ENCODE peak calls at places on chromosomes 11 and 22, in four cellular contexts. T, J, M and N are unnamed samples.

GRCh38 chr11:125276635-125277008 is 112.1 kb downstream of the PKNOX2 start:
- DNase-seq in T (no peak), J (no peak), M (no peak), N (no peak)

GRCh38 chr11:42631223-42631843 is 680.5 kb upstream of the API5 start:
- DNase-seq in T (no peak), J (no peak), M (peak), N (no peak)

GRCh38 chr11:87173185-87174039 is 135.7 kb downstream of the TMEM135 start:
- DNase-seq in T (no peak), J (peak), M (peak), N (peak)

GRCh38 chr11:20162824-20163777 is 2.8 kb upstream of the DBX1 start:
- DNase-seq in T (no peak), J (no peak), M (no peak), N (no peak)

GRCh38 chr11:70066136-70066520 is 12.0 kb upstream of the ANO1 start:
- DNase-seq in T (no peak), J (no peak), M (no peak), N (no peak)

GRCh38 chr11:125223901-125224331 is 59.4 kb downstream of the PKNOX2 start:
- DNase-seq in T (no peak), J (no peak), M (no peak), N (no peak)

GRCh38 chr11:83602116-83602515 is 315.9 kb upstream of the CCDC90B start:
- DNase-seq in T (no peak), J (no peak), M (no peak), N (no peak)

GRCh38 chr11:95592455-95592854 is 197.1 kb downstream of the FAM76B start:
- DNase-seq in T (no peak), J (no peak), M (no peak), N (no peak)

GRCh38 chr11:9057032-9057431 is 34.4 kb downstream of the SCUBE2 start:
- DNase-seq in T (no peak), J (no peak), M (no peak), N (no peak)

GRCh38 chr11:41110527-41110926 is 348.9 kb downstream of the LRRC4C start:
- DNase-seq in T (no peak), J (no peak), M (no peak), N (no peak)

GRCh38 chr11:63762662-63763505 is 5.7 kb downstream of the ZFTA start:
- DNase-seq in T (no peak), J (no peak), M (no peak), N (no peak)

GRCh38 chr11:119660166-119660720 is 68.8 kb downstream of the NECTIN1 start:
- DNase-seq in T (no peak), J (no peak), M (no peak), N (no peak)

GRCh38 chr11:34609850-34610249 is 11.0 kb upstream of the EHF start:
- DNase-seq in T (peak), J (no peak), M (peak), N (no peak)

GRCh38 chr11:86162257-86162656 is 82.3 kb upstream of the EED start:
- DNase-seq in T (no peak), J (no peak), M (no peak), N (no peak)

GRCh38 chr11:101444164-101444563 is 139.6 kb downstream of the TRPC6 start:
- DNase-seq in T (no peak), J (no peak), M (no peak), N (no peak)

GRCh38 chr11:119317592-119318239 is 786 bp upstream of the MCAM start:
- DNase-seq in T (no peak), J (no peak), M (no peak), N (no peak)

GRCh38 chr11:48006301-48006992 is 26.1 kb downstream of the PTPRJ start:
- DNase-seq in T (peak), J (no peak), M (no peak), N (no peak)

GRCh38 chr11:13114566-13115465 is 105.7 kb downstream of the RASSF10 start:
- DNase-seq in T (peak), J (no peak), M (peak), N (no peak)

GRCh38 chr11:107927559-107927958 is 689 bp upstream of the RAB39A start:
- DNase-seq in T (no peak), J (no peak), M (no peak), N (no peak)

GRCh38 chr22:30602049-30602448 is 4.9 kb upstream of the TCN2 start:
- DNase-seq in T (no peak), J (peak), M (peak), N (no peak)

GRCh38 chr11:14059491-14059890 is 97.0 kb downstream of the SPON1 start:
- DNase-seq in T (no peak), J (no peak), M (no peak), N (no peak)

GRCh38 chr11:3605721-3606324 is 36.0 kb downstream of the ART5 start:
- DNase-seq in T (no peak), J (no peak), M (no peak), N (no peak)

GRCh38 chr11:66328307-66329144 is 7.7 kb downstream of the RIN1 start:
- DNase-seq in T (peak), J (peak), M (peak), N (peak)

GRCh38 chr11:73335204-73335923 is 27.3 kb downstream of the ARHGEF17 start:
- DNase-seq in T (peak), J (peak), M (peak), N (peak)

GRCh38 chr11:14190992-14191773 is 167.8 kb downstream of the RRAS2 start:
- DNase-seq in T (no peak), J (no peak), M (no peak), N (no peak)

GRCh38 chr11:12198261-12198925 is 88.0 kb downstream of the MICAL2 start:
- DNase-seq in T (no peak), J (no peak), M (no peak), N (no peak)

GRCh38 chr22:50314455-50315288 is 7.2 kb upstream of the PLXNB2 start:
- DNase-seq in T (peak), J (no peak), M (no peak), N (no peak)

GRCh38 chr22:28425211-28425610 is 254.4 kb downstream of the TTC28 start:
- DNase-seq in T (no peak), J (no peak), M (no peak), N (no peak)

GRCh38 chr11:5608778-5609177 is 12.3 kb downstream of the TRIM6 start:
- DNase-seq in T (no peak), J (no peak), M (no peak), N (no peak)

GRCh38 chr11:86456075-86456939 is 81.6 kb downstream of the CCDC81 start:
- DNase-seq in T (peak), J (peak), M (peak), N (peak)

GRCh38 chr22:47929073-47929472 is 1166.6 kb downstream of the TBC1D22A start:
- DNase-seq in T (no peak), J (no peak), M (no peak), N (no peak)

GRCh38 chr11:111456859-111457730 is 55.1 kb downstream of the BTG4 start:
- DNase-seq in T (no peak), J (no peak), M (no peak), N (no peak)

GRCh38 chr11:75439495-75440120 is 6.6 kb upstream of the KLHL35 start:
- DNase-seq in T (no peak), J (no peak), M (no peak), N (no peak)

GRCh38 chr11:119990306-119991021 is 147.4 kb downstream of the TRIM29 start:
- DNase-seq in T (no peak), J (no peak), M (no peak), N (no peak)

GRCh38 chr11:1728931-1729691 is 21.3 kb downstream of the IFITM10 start:
- DNase-seq in T (no peak), J (no peak), M (no peak), N (no peak)

GRCh38 chr11:30608534-30608933 is 22.4 kb upstream of the MPPED2 start:
- DNase-seq in T (no peak), J (no peak), M (no peak), N (no peak)

GRCh38 chr22:38075105-38075825 is 8.7 kb downstream of the SLC16A8 start:
- DNase-seq in T (no peak), J (no peak), M (no peak), N (no peak)

GRCh38 chr11:3203221-3204043 is 15.2 kb downstream of the MRGPRG start:
- DNase-seq in T (no peak), J (no peak), M (no peak), N (no peak)

GRCh38 chr11:15115686-15116085 is 963 bp downstream of the INSC start:
- DNase-seq in T (no peak), J (no peak), M (no peak), N (no peak)

GRCh38 chr11:64566042-64566914 is 24.7 kb upstream of the SLC22A12 start:
- DNase-seq in T (peak), J (peak), M (peak), N (no peak)

GRCh38 chr11:78417888-78418583 is 416 bp upstream of the GAB2 start:
- DNase-seq in T (peak), J (peak), M (peak), N (no peak)
- TF ChIP-seq CTCF in T (no peak), J (no peak), M (peak), N (no peak)

GRCh38 chr22:46247443-46247975 is 2.6 kb downstream of the CDPF1 start:
- DNase-seq in T (no peak), J (no peak), M (no peak), N (no peak)

GRCh38 chr22:46242023-46242422 is 8.1 kb downstream of the CDPF1 start:
- DNase-seq in T (no peak), J (no peak), M (no peak), N (no peak)

GRCh38 chr22:46244771-46245170 is 5.3 kb downstream of the CDPF1 start:
- DNase-seq in T (no peak), J (no peak), M (no peak), N (no peak)

GRCh38 chr22:46246178-46246577 is 3.9 kb downstream of the CDPF1 start:
- DNase-seq in T (no peak), J (no peak), M (no peak), N (no peak)

GRCh38 chr22:46245515-46245914 is 4.6 kb downstream of the CDPF1 start:
- DNase-seq in T (no peak), J (no peak), M (no peak), N (no peak)
- TF ChIP-seq TCF7L2 in T (no peak), J (no peak), M (no peak), N (no peak)

GRCh38 chr22:19182472-19183157 is 4.1 kb upstream of the SLC25A1 start:
- DNase-seq in T (no peak), J (no peak), M (no peak), N (no peak)

GRCh38 chr22:19181786-19182471 is 3.4 kb upstream of the SLC25A1 start:
- DNase-seq in T (no peak), J (no peak), M (no peak), N (no peak)

GRCh38 chr22:19180234-19180633 is 1.7 kb upstream of the SLC25A1 start:
- DNase-seq in T (no peak), J (no peak), M (no peak), N (no peak)

GRCh38 chr22:19179472-19180048 is 1.0 kb upstream of the SLC25A1 start:
- DNase-seq in T (peak), J (peak), M (peak), N (peak)

GRCh38 chr22:19180740-19181410 is 2.3 kb upstream of the SLC25A1 start:
- DNase-seq in T (no peak), J (no peak), M (no peak), N (no peak)
- TF ChIP-seq CTCF in T (no peak), J (no peak), M (no peak), N (no peak)

GRCh38 chr11:77115956-77116355 is 12.1 kb upstream of the MYO7A start:
- DNase-seq in T (no peak), J (no peak), M (no peak), N (no peak)
- TF ChIP-seq TCF7L2 in T (no peak), J (no peak), M (no peak), N (no peak)

GRCh38 chr11:18265949-18266348 is at the start of gene SAA1:
- DNase-seq in T (no peak), J (no peak), M (no peak), N (no peak)

GRCh38 chr11:18271206-18271605 is 5.1 kb downstream of the SAA1 start:
- DNase-seq in T (no peak), J (no peak), M (no peak), N (no peak)

GRCh38 chr11:18264677-18265542 is 1.2 kb upstream of the SAA1 start:
- DNase-seq in T (no peak), J (no peak), M (no peak), N (no peak)

GRCh38 chr11:18270102-18270501 is 4.0 kb downstream of the SAA1 start:
- DNase-seq in T (no peak), J (no peak), M (no peak), N (no peak)
- TF ChIP-seq CTCF in T (no peak), J (no peak), M (peak), N (peak)

DNA sequence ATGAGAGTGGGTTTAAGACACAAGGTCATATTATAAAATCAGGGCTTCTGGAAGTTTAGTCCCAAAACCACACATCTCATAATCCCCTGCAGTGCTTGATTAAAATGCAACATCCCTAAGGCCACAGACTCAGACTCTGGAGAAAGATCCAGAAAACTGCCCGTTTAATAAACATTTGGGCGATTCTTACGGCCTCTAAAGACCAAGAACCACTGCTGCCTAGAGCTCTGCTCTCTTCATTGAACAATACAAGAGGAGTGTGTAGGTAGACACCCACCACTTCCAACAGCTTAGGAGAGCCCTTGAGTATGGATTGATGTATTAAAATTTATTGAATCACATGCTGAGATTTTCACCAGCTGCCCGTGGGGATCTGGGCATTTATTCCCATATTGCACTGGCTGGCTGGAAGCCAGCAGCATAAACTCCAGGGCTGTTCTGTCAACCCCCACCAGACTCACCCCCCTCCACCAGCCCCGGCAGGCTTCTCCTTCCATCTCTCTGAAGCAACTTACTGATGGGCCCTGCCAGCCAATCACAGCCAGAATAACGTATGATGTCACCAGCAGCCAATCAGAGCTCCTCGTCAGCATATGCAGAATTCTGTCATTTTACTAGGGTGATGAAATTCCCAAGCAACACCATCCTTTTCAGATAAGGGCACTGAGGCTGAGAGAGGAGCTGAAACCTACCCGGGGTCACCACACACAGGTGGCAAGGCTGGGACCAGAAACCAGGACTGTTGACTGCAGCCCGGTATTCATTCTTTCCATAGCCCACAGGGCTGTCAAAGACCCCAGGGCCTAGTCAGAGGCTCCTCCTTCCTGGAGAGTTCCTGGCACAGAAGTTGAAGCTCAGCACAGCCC is 749 bp upstream of the BEST1 start:
- DNase-seq in T (peak), J (peak), M (peak), N (no peak)
- TF ChIP-seq TCF7L2 in T (no peak), J (no peak), M (no peak), N (no peak)

GRCh38 chr11:102613455-102613854 is 11.7 kb downstream of the MMP20 start:
- DNase-seq in T (no peak), J (no peak), M (no peak), N (no peak)

GRCh38 chr11:102608699-102609098 is 16.4 kb downstream of the MMP20 start:
- DNase-seq in T (no peak), J (no peak), M (no peak), N (no peak)

GRCh38 chr11:102614485-102614884 is 10.6 kb downstream of the MMP20 start:
- DNase-seq in T (no peak), J (no peak), M (no peak), N (no peak)

GRCh38 chr11:102610198-102610597 is 14.9 kb downstream of the MMP20 start:
- DNase-seq in T (no peak), J (no peak), M (no peak), N (no peak)

DNA sequence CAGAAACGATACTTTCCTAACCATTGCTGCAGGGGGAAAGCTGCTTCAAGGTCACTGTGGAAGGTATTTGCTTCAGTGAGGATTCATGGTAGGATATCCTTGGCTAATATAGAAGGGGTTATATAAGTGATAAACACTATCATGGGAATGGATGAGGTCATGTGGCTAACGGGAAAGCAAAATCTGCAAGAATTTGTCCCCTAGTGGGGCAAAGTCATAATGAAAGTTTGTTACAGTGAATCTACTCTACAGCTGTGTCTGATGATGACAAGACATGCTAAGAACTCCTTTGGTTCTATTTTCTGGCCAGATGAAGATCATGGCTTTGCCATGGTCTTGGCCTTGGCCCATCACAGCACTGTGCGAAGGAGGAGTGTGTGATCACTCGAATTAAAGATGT is 13.8 kb downstream of the MMP20 start:
- DNase-seq in T (no peak), J (no peak), M (no peak), N (no peak)
- TF ChIP-seq CTCF in T (no peak), J (no peak), M (no peak), N (peak)

GRCh38 chr11:28448186-28448585 is 340.0 kb downstream of the METTL15 start:
- DNase-seq in T (no peak), J (no peak), M (no peak), N (no peak)
- TF ChIP-seq TCF7L2 in T (no peak), J (no peak), M (no peak), N (no peak)

DNA sequence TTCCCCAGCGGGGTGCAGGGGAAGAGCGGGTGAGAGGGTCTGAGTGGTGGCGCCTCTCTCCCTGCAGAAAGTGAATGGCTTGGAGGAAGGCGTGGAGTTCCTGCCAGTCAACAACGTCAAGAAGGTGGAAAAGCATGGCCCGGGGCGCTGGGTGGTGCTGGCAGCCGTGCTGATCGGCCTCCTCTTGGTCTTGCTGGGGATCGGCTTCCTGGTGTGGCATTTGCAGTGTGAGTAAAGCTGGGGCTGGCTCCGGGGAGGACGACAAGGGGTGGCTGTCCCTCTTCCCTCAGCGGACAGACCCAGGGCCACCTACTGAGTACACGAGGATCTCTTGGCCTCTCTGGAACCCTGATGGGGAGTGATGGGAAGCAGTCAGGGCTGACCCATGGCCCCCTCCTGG is 28.5 kb downstream of the ST14 start:
- DNase-seq in T (no peak), J (no peak), M (no peak), N (no peak)
- TF ChIP-seq CTCF in T (no peak), J (no peak), M (no peak), N (no peak)

GRCh38 chr11:35765211-35765610 is 102.6 kb downstream of the TRIM44 start:
- DNase-seq in T (no peak), J (no peak), M (no peak), N (no peak)
- TF ChIP-seq TCF7L2 in T (no peak), J (no peak), M (no peak), N (no peak)